ENCODE peak calls at places on chromosomes 16 and 17, in six cellular contexts. S is AG08396; X is activated T-cell treated with anti-CD3 and anti-CD28 coated beads for 1 hour; G is stimulated activated CD8-positive, alpha-beta memory T cell treated with anti-CD3 and anti-CD28 coated beads, Interleukin-4, amount 100 ng/mL, for 24 hours; Y is lower lobe of right lung; K is CD8-positive, alpha-beta memory T cell. J is an unnamed sample.

GRCh38 chr17:56937688-56938087 is 23.2 kb downstream of the COIL start:
- DNase-seq in S (no peak), X (no peak), G (no peak), Y (no peak), K (no peak), J (no peak)

GRCh38 chr16:86074651-86075487 is 175.9 kb downstream of the IRF8 start:
- DNase-seq in S (peak), X (no peak), G (no peak), Y (no peak), K (no peak), J (peak)

GRCh38 chr16:67766281-67766680 is 40.1 kb downstream of the RANBP10 start:
- DNase-seq in S (no peak), X (no peak), G (no peak), Y (no peak), K (no peak), J (no peak)

GRCh38 chr17:4818276-4818675 is 11.3 kb downstream of the PLD2 start:
- DNase-seq in S (no peak), X (no peak), G (no peak), Y (no peak), K (no peak), J (no peak)

GRCh38 chr16:75138636-75139035 is 9.7 kb upstream of the ZFP1 start:
- DNase-seq in S (no peak), X (no peak), G (no peak), Y (no peak), K (no peak), J (no peak)

GRCh38 chr17:80082403-80083135 is 18.8 kb upstream of the GAA start:
- DNase-seq in S (peak), X (peak), G (peak), Y (no peak), K (peak), J (no peak)

GRCh38 chr17:32486091-32486700 is 597 bp upstream of the CDK5R1 start:
- DNase-seq in S (peak), X (peak), G (peak), Y (peak), K (peak), J (peak)

GRCh38 chr17:17647521-17648178 is 33.6 kb upstream of the RAI1 start:
- DNase-seq in S (no peak), X (no peak), G (no peak), Y (no peak), K (no peak), J (no peak)

GRCh38 chr17:9875441-9875840 is 29.6 kb downstream of the RCVRN start:
- DNase-seq in S (no peak), X (no peak), G (no peak), Y (no peak), K (no peak), J (no peak)

GRCh38 chr16:84818989-84819643 is 669 bp upstream of the CRISPLD2 start:
- DNase-seq in S (no peak), X (no peak), G (no peak), Y (no peak), K (no peak), J (no peak)

GRCh38 chr16:12628526-12628925 is 175.2 kb downstream of the CPPED1 start:
- DNase-seq in S (no peak), X (no peak), G (no peak), Y (no peak), K (no peak), J (no peak)

GRCh38 chr17:76350463-76350862 is 3.3 kb downstream of the PRPSAP1 start:
- DNase-seq in S (no peak), X (no peak), G (no peak), Y (peak), K (no peak), J (no peak)

GRCh38 chr16:49455181-49455990 is 81.8 kb downstream of the C16orf78 start:
- DNase-seq in S (no peak), X (no peak), G (no peak), Y (no peak), K (no peak), J (no peak)

GRCh38 chr16:68275611-68276191 is 11.4 kb downstream of the SLC7A6 start:
- DNase-seq in S (no peak), X (peak), G (no peak), Y (no peak), K (peak), J (no peak)

GRCh38 chr17:31877911-31878702 is 19.1 kb upstream of the COPRS start:
- DNase-seq in S (no peak), X (no peak), G (no peak), Y (no peak), K (no peak), J (no peak)

GRCh38 chr16:11190585-11191565 is 65.1 kb downstream of the SOCS1 start:
- DNase-seq in S (peak), X (no peak), G (no peak), Y (no peak), K (no peak), J (no peak)

GRCh38 chr17:1878419-1879121 is 48.8 kb downstream of the RPA1 start:
- DNase-seq in S (no peak), X (no peak), G (no peak), Y (no peak), K (no peak), J (no peak)

GRCh38 chr16:62224810-62225209 is 188.6 kb upstream of the CDH8 start:
- DNase-seq in S (no peak), X (no peak), G (no peak), Y (no peak), K (no peak), J (no peak)

GRCh38 chr16:85583491-85584181 is 29.5 kb upstream of the GSE1 start:
- DNase-seq in S (peak), X (no peak), G (peak), Y (no peak), K (no peak), J (no peak)

GRCh38 chr17:6546069-6546718 is 10.2 kb downstream of the PITPNM3 start:
- DNase-seq in S (peak), X (no peak), G (no peak), Y (no peak), K (no peak), J (no peak)

GRCh38 chr17:80847506-80848230 is 144.0 kb upstream of the CHMP6 start:
- DNase-seq in S (no peak), X (peak), G (peak), Y (no peak), K (no peak), J (peak)

GRCh38 chr17:50122945-50123344 is 7.0 kb downstream of the SAMD14 start:
- DNase-seq in S (no peak), X (no peak), G (no peak), Y (no peak), K (no peak), J (no peak)

GRCh38 chr16:74226361-74226979 is 70.1 kb upstream of the PSMD7 start:
- DNase-seq in S (peak), X (no peak), G (no peak), Y (no peak), K (no peak), J (no peak)

GRCh38 chr17:76445697-76446448 is 7.1 kb downstream of the UBE2O start:
- DNase-seq in S (no peak), X (no peak), G (no peak), Y (no peak), K (no peak), J (no peak)

GRCh38 chr16:70777973-70778406 is 23.0 kb downstream of the VAC14 start:
- DNase-seq in S (peak), X (no peak), G (no peak), Y (no peak), K (no peak), J (no peak)

GRCh38 chr17:81840826-81841778 is 6.3 kb upstream of the PPP1R27 start:
- DNase-seq in S (no peak), X (no peak), G (no peak), Y (peak), K (no peak), J (peak)

GRCh38 chr17:66829386-66829864 is 5.5 kb upstream of the CACNG5 start:
- DNase-seq in S (peak), X (peak), G (no peak), Y (no peak), K (no peak), J (no peak)

GRCh38 chr16:74053784-74054306 is 242.8 kb upstream of the PSMD7 start:
- DNase-seq in S (no peak), X (no peak), G (no peak), Y (no peak), K (no peak), J (no peak)

GRCh38 chr17:38877130-38877851 is 7.4 kb downstream of the LASP1 start:
- DNase-seq in S (no peak), X (no peak), G (no peak), Y (peak), K (no peak), J (no peak)

GRCh38 chr16:64356267-64356666 is 765.6 kb downstream of the CDH11 start:
- DNase-seq in S (peak), X (no peak), G (no peak), Y (no peak), K (no peak), J (no peak)

J was measured in kidney.